ENCODE peak calls at places on chromosomes 6 and 20, in four cellular contexts. B, M, C and J are unnamed samples.

GRCh38 chr6:26660096-26660425 is 515 bp upstream of the ZNF322 start:
- DNase-seq in B (no peak), M (no peak), C (no peak), J (peak)

GRCh38 chr20:61938839-61939690 is 126.6 kb downstream of the TAF4 start:
- DNase-seq in B (no peak), M (no peak), C (no peak), J (no peak)

GRCh38 chr20:54837226-54837625 is 361.8 kb downstream of the DOK5 start:
- DNase-seq in B (no peak), M (no peak), C (no peak), J (no peak)

GRCh38 chr20:3297096-3297411 is 58.1 kb upstream of the SLC4A11 start:
- DNase-seq in B (no peak), M (no peak), C (no peak), J (no peak)

GRCh38 chr20:39893013-39893685 is 795.9 kb downstream of the MAFB start:
- DNase-seq in B (no peak), M (no peak), C (no peak), J (no peak)

GRCh38 chr20:34364013-34364382 is 925 bp downstream of the ITCH start:
- DNase-seq in B (no peak), M (no peak), C (no peak), J (peak)

GRCh38 chr6:80446454-80447045 is 340.1 kb downstream of the BCKDHB start:
- DNase-seq in B (no peak), M (no peak), C (no peak), J (no peak)

GRCh38 chr6:130937942-130938604 is 110.9 kb downstream of the SMLR1 start:
- DNase-seq in B (peak), M (no peak), C (no peak), J (no peak)

GRCh38 chr6:115396112-115396906 is 664.4 kb downstream of the FRK start:
- DNase-seq in B (no peak), M (no peak), C (no peak), J (no peak)

GRCh38 chr6:14549871-14550270 is 432.3 kb downstream of the CD83 start:
- DNase-seq in B (no peak), M (no peak), C (no peak), J (no peak)

GRCh38 chr20:57270204-57270937 is 3.9 kb upstream of the BMP7 start:
- DNase-seq in B (no peak), M (no peak), C (no peak), J (no peak)

GRCh38 chr20:5402903-5403531 is 86.3 kb upstream of the PROKR2 start:
- DNase-seq in B (no peak), M (no peak), C (no peak), J (peak)

GRCh38 chr6:151475653-151476523 is 17.9 kb upstream of the CCDC170 start:
- DNase-seq in B (peak), M (no peak), C (peak), J (peak)

GRCh38 chr20:25049261-25050060 is 8.5 kb downstream of the ACSS1 start:
- DNase-seq in B (no peak), M (no peak), C (no peak), J (no peak)

GRCh38 chr20:13649548-13649947 is 10.8 kb upstream of the TASP1 start:
- DNase-seq in B (no peak), M (no peak), C (no peak), J (no peak)

GRCh38 chr20:57686931-57687652 is 22.7 kb downstream of the PMEPA1 start:
- DNase-seq in B (no peak), M (no peak), C (no peak), J (no peak)

GRCh38 chr20:24497851-24498250 is 28.4 kb downstream of the SYNDIG1 start:
- DNase-seq in B (no peak), M (no peak), C (no peak), J (no peak)

GRCh38 chr20:3687655-3688054 is 5.8 kb upstream of the ADAM33 start:
- DNase-seq in B (peak), M (no peak), C (no peak), J (peak)

DNA sequence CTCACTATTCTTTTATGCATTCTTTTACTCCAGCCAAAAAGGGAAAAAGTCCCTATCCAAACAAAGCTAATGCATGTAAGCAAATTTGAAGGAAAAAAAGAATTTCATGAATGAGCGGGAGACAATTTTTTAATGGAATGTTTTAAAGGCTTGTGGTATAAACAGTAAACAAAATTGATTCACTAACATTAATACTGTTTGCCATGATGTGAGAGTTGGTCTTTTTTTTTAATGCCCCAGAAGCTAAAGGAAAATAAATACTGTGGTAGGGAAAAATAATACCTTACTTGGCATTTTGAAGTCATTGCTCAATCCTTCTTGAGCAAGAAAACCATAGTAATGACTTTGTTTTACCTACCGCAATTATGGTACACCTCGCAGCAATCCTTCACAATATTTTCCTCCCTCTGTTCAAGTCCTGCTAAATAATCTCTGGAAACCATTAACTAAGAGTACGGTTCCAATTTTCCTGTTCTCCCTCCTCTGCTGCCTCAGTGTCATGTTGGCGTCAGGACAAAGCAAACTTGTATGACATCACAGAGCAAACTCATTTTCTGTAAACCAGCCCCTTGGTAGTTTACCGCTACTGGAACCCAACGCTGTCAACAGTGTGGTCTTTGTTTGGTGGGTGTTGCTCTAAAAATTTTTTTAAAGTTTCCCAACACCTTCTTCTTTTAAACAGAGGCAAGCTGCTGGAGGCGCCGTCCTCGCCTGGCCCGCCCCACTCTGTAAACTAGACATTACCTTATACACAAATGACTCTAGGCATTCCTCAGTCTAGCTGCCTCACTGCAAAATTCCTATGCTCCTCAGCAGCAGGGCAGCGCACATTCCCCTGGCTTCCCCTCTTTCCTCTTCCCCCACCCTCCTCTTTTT is 78.8 kb downstream of the BACH2 start:
- DNase-seq in B (no peak), M (no peak), C (peak), J (no peak)
- TF ChIP-seq EGR1 in B (no peak), M (no peak), C (no peak), J (no peak)

GRCh38 chr6:144931172-144932035 is 646.3 kb downstream of the UTRN start:
- DNase-seq in B (no peak), M (no peak), C (no peak), J (peak)
- TF ChIP-seq EGR1 in B (no peak), M (no peak), C (no peak), J (no peak)

GRCh38 chr6:137517404-137517803 is 23.2 kb upstream of the OLIG3 start:
- DNase-seq in B (no peak), M (no peak), C (no peak), J (no peak)

GRCh38 chr6:137514418-137514817 is 20.2 kb upstream of the OLIG3 start:
- DNase-seq in B (no peak), M (no peak), C (no peak), J (no peak)

GRCh38 chr6:137518584-137518983 is 24.4 kb upstream of the OLIG3 start:
- DNase-seq in B (no peak), M (no peak), C (no peak), J (no peak)

GRCh38 chr6:137510923-137511322 is 16.7 kb upstream of the OLIG3 start:
- DNase-seq in B (no peak), M (no peak), C (no peak), J (no peak)

GRCh38 chr6:137512768-137513605 is 18.8 kb upstream of the OLIG3 start:
- DNase-seq in B (no peak), M (no peak), C (no peak), J (no peak)
- TF ChIP-seq EGR1 in B (no peak), M (no peak), C (no peak), J (no peak)

GRCh38 chr6:165321555-165322145 is 12.2 kb upstream of the C6orf118 start:
- DNase-seq in B (no peak), M (no peak), C (no peak), J (no peak)
- TF ChIP-seq EGR1 in B (no peak), M (no peak), C (no peak), J (no peak)

GRCh38 chr20:35991142-35991771 is 22.9 kb downstream of the CNBD2 start:
- DNase-seq in B (peak), M (no peak), C (no peak), J (peak)
- TF ChIP-seq EGR1 in B (no peak), M (no peak), C (no peak), J (no peak)

GRCh38 chr6:154705471-154706113 is 27.6 kb upstream of the SCAF8 start:
- DNase-seq in B (no peak), M (no peak), C (no peak), J (no peak)
- TF ChIP-seq EGR1 in B (no peak), M (no peak), C (no peak), J (no peak)

GRCh38 chr6:88492824-88493223 is 326.7 kb upstream of the CNR1 start:
- DNase-seq in B (peak), M (no peak), C (no peak), J (peak)

GRCh38 chr6:88490865-88491264 is 324.7 kb upstream of the CNR1 start:
- DNase-seq in B (no peak), M (no peak), C (no peak), J (no peak)

GRCh38 chr6:88491266-88491665 is 325.1 kb upstream of the CNR1 start:
- DNase-seq in B (no peak), M (no peak), C (no peak), J (no peak)

GRCh38 chr6:88493717-88494116 is 327.6 kb upstream of the CNR1 start:
- DNase-seq in B (no peak), M (peak), C (no peak), J (no peak)

GRCh38 chr6:88492241-88492640 is 326.1 kb upstream of the CNR1 start:
- DNase-seq in B (no peak), M (no peak), C (no peak), J (no peak)
- TF ChIP-seq EGR1 in B (no peak), M (no peak), C (no peak), J (no peak)

DNA sequence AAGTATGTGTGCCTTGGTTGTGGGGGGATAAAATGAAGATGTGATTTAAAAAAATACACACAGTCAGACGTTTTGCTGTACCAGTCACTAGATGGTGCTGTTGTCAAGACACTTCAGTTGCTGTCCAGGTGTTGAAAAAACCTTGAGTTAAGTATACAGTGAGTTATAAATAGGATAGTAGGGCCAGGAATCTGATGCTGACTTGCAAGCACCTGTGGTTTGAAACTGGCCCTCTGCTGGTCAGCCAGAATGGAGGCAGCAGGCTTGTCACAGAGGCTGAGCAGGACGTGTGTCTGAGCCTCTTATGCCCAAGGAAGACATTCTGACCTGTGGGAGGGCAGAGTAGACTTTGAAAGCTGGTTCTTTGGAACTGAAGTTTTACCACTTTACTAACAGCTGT is 27.8 kb downstream of the RNF8 start:
- DNase-seq in B (peak), M (peak), C (peak), J (peak)
- TF ChIP-seq EGR1 in B (no peak), M (no peak), C (no peak), J (no peak)

DNA sequence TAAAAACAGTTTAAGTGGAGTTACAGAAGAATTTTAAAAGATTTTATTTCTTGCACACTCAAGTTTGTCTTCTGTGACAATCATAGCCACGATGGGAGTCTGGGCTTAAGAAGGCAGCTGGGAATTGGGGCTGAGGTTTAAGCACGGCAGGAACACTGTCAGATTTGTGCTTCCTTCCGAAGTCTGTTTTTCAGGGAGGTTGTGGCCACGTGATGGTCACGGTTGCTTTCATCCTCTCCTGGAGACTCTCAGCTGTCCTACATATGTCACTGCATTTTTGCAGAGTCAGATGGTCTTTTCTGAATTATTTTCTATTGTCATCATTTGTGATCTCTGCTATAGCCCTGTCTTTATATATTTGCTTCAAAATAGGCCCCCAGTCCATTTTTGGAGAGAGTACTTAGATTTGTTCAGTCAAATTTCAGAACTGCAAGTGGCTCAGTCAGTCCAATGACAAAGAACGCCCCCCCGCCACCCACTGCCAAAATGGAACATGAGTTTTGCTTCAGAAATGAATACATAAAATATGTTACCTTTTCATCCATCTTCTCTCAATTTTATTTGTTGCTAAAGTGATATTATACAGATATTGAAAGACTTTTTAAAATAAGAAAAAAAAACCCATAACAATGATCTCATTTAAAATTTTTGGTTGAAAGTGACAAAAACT is 111.8 kb upstream of the ZFP64 start:
- DNase-seq in B (no peak), M (no peak), C (no peak), J (no peak)
- TF ChIP-seq EGR1 in B (no peak), M (no peak), C (no peak), J (no peak)